ENCODE peak calls at places on chromosomes 3 and 15, in five cellular contexts. Z is transverse colon, H is ovary, T is A549, W is esophagus muscularis mucosa. X is an unnamed sample.

GRCh38 chr3:117665311-117665710 is 955.7 kb downstream of the TUSC7 start:
- DNase-seq in H (no peak), Z (peak), W (no peak), T (no peak), X (no peak)

GRCh38 chr3:186514296-186515002 is 29.7 kb downstream of the CRYGS start:
- DNase-seq in Z (no peak), T (peak), H (no peak), W (no peak), X (no peak)

GRCh38 chr3:124520970-124521369 is 209.3 kb upstream of the UMPS start:
- DNase-seq in T (peak), Z (no peak), W (no peak), H (no peak), X (no peak)

GRCh38 chr3:61537366-61537765 is 24.0 kb upstream of the PTPRG start:
- DNase-seq in W (no peak), H (no peak), T (no peak), Z (no peak), X (no peak)

GRCh38 chr15:51818156-51818555 is 11.3 kb upstream of the TMOD3 start:
- DNase-seq in H (no peak), W (no peak), Z (no peak), T (no peak), X (no peak)

GRCh38 chr3:112038863-112039262 is 4.3 kb downstream of the TMPRSS7 start:
- DNase-seq in H (no peak), T (peak), W (peak), Z (no peak), X (no peak)

GRCh38 chr15:91694131-91694828 is 159.2 kb upstream of the SLCO3A1 start:
- DNase-seq in Z (peak), W (no peak), H (no peak), T (no peak), X (peak)

GRCh38 chr3:49781415-49782199 is 4.7 kb downstream of the IP6K1 start:
- DNase-seq in T (no peak), Z (no peak), W (no peak), H (no peak), X (no peak)

GRCh38 chr3:139476348-139476747 is at the start of gene RBP2:
- DNase-seq in W (no peak), Z (no peak), T (no peak), H (no peak), X (no peak)

GRCh38 chr3:139477710-139478640 is 1.7 kb upstream of the RBP2 start:
- DNase-seq in W (peak), Z (peak), T (no peak), H (no peak), X (no peak)

GRCh38 chr3:139481116-139481515 is 4.8 kb upstream of the RBP2 start:
- DNase-seq in W (no peak), H (no peak), T (no peak), Z (no peak), X (no peak)

GRCh38 chr3:139482206-139482605 is 5.9 kb upstream of the RBP2 start:
- DNase-seq in Z (no peak), T (no peak), H (no peak), W (no peak), X (no peak)

DNA sequence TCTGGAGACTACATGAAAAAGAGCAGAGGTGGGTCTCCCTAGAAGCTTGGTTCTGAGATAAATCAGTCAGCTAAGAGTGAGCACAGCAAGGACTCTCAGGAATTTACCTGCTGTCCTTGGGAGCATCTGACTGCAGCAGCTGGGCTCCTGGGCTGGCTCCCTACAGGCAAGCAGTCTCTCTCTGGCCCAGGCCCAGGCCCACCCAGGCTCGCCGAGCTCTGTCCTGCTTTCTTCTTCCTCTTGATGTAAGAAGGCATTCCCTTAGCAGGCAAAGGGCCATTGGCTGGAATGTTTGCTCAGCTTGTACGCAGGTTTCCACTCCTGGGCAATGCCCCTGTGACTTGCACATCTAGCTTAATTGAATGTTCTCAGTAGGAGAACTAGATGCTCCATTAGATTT is 4.3 kb upstream of the RBP2 start:
- DNase-seq in H (no peak), W (no peak), Z (no peak), T (no peak), X (no peak)
- TF ChIP-seq EP300 in H (no peak), W (no peak), Z (no peak), T (no peak), X (no peak)

GRCh38 chr15:68113273-68113672 is 59.2 kb downstream of the PIAS1 start:
- DNase-seq in T (no peak), W (no peak), Z (no peak), H (no peak), X (no peak)
- H3K27ac ChIP-seq in T (no peak), W (no peak), Z (no peak), H (no peak), X (no peak)

GRCh38 chr3:172134352-172134751 is 95.0 kb downstream of the FNDC3B start:
- DNase-seq in T (no peak), Z (no peak), W (no peak), H (no peak), X (no peak)
- TF ChIP-seq EP300 in T (no peak), Z (no peak), W (no peak), H (no peak), X (no peak)

DNA sequence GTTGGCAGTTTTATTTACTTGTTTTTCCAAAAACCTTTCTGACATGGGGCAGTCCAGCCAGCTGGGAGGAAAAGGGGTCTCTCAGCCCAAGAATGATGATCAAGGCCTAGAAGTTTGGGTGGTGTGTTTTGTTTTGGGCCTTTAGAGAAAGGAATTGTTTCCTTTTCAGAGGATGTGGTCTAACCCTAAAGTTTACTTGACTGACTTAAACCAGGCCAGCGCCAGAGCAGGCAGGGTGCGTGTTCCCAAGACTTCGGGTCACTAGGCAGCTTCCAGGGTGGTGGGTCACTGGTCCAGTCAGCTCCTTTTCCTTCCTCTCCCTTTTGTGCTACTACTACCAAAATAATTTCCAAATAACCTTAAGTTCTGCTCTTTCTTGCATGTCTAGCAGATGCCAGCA is 4.9 kb downstream of the FLNB start:
- DNase-seq in W (no peak), Z (no peak), T (no peak), H (no peak), X (no peak)
- H3K27ac ChIP-seq in W (peak), Z (peak), T (peak), H (peak), X (peak)

GRCh38 chr3:27115352-27115751 is 253.8 kb downstream of the NEK10 start:
- DNase-seq in H (no peak), T (no peak), W (no peak), Z (no peak), X (no peak)

GRCh38 chr3:27114684-27115083 is 254.5 kb downstream of the NEK10 start:
- DNase-seq in W (no peak), H (no peak), T (no peak), Z (no peak), X (no peak)

GRCh38 chr3:27119639-27120038 is 249.5 kb downstream of the NEK10 start:
- DNase-seq in H (no peak), T (no peak), W (no peak), Z (no peak), X (no peak)
- TF ChIP-seq EP300 in H (no peak), T (no peak), W (no peak), Z (no peak), X (no peak)